ENCODE peak calls at places on chromosomes 3 and 15, in ten cellular contexts. R, E, B, F, T, Z, N, H, I and V are unnamed samples.
A peak's percentile ranks its signal among the peaks of the same experiment; 100 is the strongest.

GRCh38 chr3:23051240-23052140 is 151.6 kb upstream of the UBE2E2 start:
- DNase-seq in R (no peak), E (no peak), B (no peak), F (no peak), T (no peak), Z (no peak), N (no peak), H (no peak), I (no peak), V (no peak)

GRCh38 chr3:116474356-116475200 is 29.3 kb upstream of the LSAMP start:
- DNase-seq in R (no peak), E (no peak), B (no peak), F (no peak), T (no peak), Z (no peak), N (peak; percentile 0), H (no peak), I (no peak), V (peak; percentile 30)

GRCh38 chr15:53976844-53977392 is 1.3 kb upstream of the UNC13C start:
- DNase-seq in R (peak; percentile 60), E (no peak), B (peak; percentile 62), F (no peak), T (no peak), Z (peak; percentile 52), N (peak; percentile 27), H (no peak), I (no peak), V (no peak)

GRCh38 chr15:88610756-88611231 is 10.3 kb upstream of the AEN start:
- DNase-seq in R (no peak), E (no peak), B (no peak), F (no peak), T (no peak), Z (no peak), N (peak; percentile 74), H (no peak), I (no peak), V (no peak)

GRCh38 chr3:47476644-47477199 is 981 bp upstream of the SCAP start:
- DNase-seq in R (no peak), E (no peak), B (no peak), F (peak; percentile 20), T (no peak), Z (no peak), N (no peak), H (no peak), I (no peak), V (no peak)

GRCh38 chr3:123733805-123734526 is 149.1 kb upstream of the HACD2 start:
- DNase-seq in R (no peak), E (no peak), B (no peak), F (no peak), T (peak; percentile 72), Z (no peak), N (no peak), H (no peak), I (no peak), V (no peak)

GRCh38 chr15:85649372-85649771 is 145.4 kb downstream of the KLHL25 start:
- DNase-seq in R (peak; percentile 39), E (no peak), B (no peak), F (no peak), T (no peak), Z (no peak), N (no peak), H (no peak), I (peak; percentile 70), V (peak; percentile 89)

GRCh38 chr3:168973897-168974296 is 689.6 kb downstream of the MECOM start:
- DNase-seq in R (no peak), E (no peak), B (no peak), F (no peak), T (no peak), Z (no peak), N (no peak), H (no peak), I (no peak), V (no peak)

GRCh38 chr3:113601240-113601639 is 68.9 kb downstream of the SIDT1 start:
- DNase-seq in R (no peak), E (no peak), B (no peak), F (no peak), T (no peak), Z (no peak), N (no peak), H (no peak), I (no peak), V (no peak)

GRCh38 chr3:78140866-78141658 is 1101.2 kb downstream of the ROBO2 start:
- DNase-seq in R (no peak), E (no peak), B (no peak), F (no peak), T (no peak), Z (no peak), N (no peak), H (no peak), I (peak; percentile 61), V (peak; percentile 54)

GRCh38 chr3:156433910-156434309 is 121.0 kb downstream of the SSR3 start:
- DNase-seq in R (no peak), E (no peak), B (no peak), F (no peak), T (no peak), Z (no peak), N (no peak), H (no peak), I (no peak), V (peak; percentile 27)

GRCh38 chr3:535566-536416 is 339.2 kb downstream of the CHL1 start:
- DNase-seq in R (peak; percentile 39), E (no peak), B (peak; percentile 73), F (peak; percentile 48), T (no peak), Z (no peak), N (no peak), H (no peak), I (no peak), V (peak; percentile 45)

GRCh38 chr3:190892328-190893011 is 30.0 kb upstream of the GMNC start:
- DNase-seq in R (no peak), E (no peak), B (no peak), F (no peak), T (no peak), Z (no peak), N (no peak), H (no peak), I (no peak), V (no peak)

GRCh38 chr3:138949445-138950005 is 2.5 kb downstream of the FOXL2NB start:
- DNase-seq in R (no peak), E (no peak), B (no peak), F (no peak), T (no peak), Z (no peak), N (no peak), H (no peak), I (no peak), V (no peak)

GRCh38 chr15:100918034-100918689 is 995 bp upstream of the LRRK1 start:
- DNase-seq in R (peak; percentile 89), E (peak; percentile 24), B (peak; percentile 89), F (peak; percentile 83), T (peak; percentile 90), Z (peak; percentile 76), N (peak; percentile 59), H (peak; percentile 95), I (peak; percentile 78), V (peak; percentile 76)
- H3K27me3 ChIP-seq in R (peaks cover 43% of the 10 kb centered on the region), E (peaks cover 14% of the 10 kb centered on the region), B (peaks cover 1% of the 10 kb centered on the region), F (no peaks in the 10 kb centered on the region), T (no peaks in the 10 kb centered on the region), Z (no peaks in the 10 kb centered on the region), N (peaks cover 53% of the 10 kb centered on the region), H (no peaks in the 10 kb centered on the region), I (no peaks in the 10 kb centered on the region), V (peaks cover 69% of the 10 kb centered on the region)

GRCh38 chr15:57280464-57280863 is 95.8 kb upstream of the CGNL1 start:
- DNase-seq in R (no peak), E (no peak), B (no peak), F (no peak), T (no peak), Z (no peak), N (no peak), H (no peak), I (no peak), V (no peak)
- H3K36me3 ChIP-seq in R (no peaks in the 10 kb centered on the region), E (peaks cover under 1% of the 10 kb centered on the region), B (peaks cover 76% of the 10 kb centered on the region), F (peaks cover 2% of the 10 kb centered on the region), T (peaks cover 38% of the 10 kb centered on the region), Z (no peaks in the 10 kb centered on the region), N (peaks cover 99% of the 10 kb centered on the region), H (peaks cover 9% of the 10 kb centered on the region), I (peaks cover 9% of the 10 kb centered on the region), V (peaks cover 7% of the 10 kb centered on the region)

GRCh38 chr3:56990295-56991015 is 70.0 kb upstream of the SPATA12 start:
- DNase-seq in R (peak; percentile 42), E (no peak), B (no peak), F (no peak), T (no peak), Z (no peak), N (no peak), H (no peak), I (no peak), V (no peak)
- H3K27me3 ChIP-seq in R (no peaks in the 10 kb centered on the region), E (no peaks in the 10 kb centered on the region), B (no peaks in the 10 kb centered on the region), F (no peaks in the 10 kb centered on the region), T (no peaks in the 10 kb centered on the region), Z (no peaks in the 10 kb centered on the region), N (peaks cover 3% of the 10 kb centered on the region), H (no peaks in the 10 kb centered on the region), I (no peaks in the 10 kb centered on the region), V (peaks cover 20% of the 10 kb centered on the region)

GRCh38 chr15:81027200-81027599 is 26.5 kb downstream of the TLNRD1 start:
- DNase-seq in R (no peak), E (no peak), B (no peak), F (no peak), T (no peak), Z (no peak), N (no peak), H (no peak), I (no peak), V (no peak)
- H3K36me3 ChIP-seq in R (no peaks in the 10 kb centered on the region), E (no peaks in the 10 kb centered on the region), B (no peaks in the 10 kb centered on the region), F (no peaks in the 10 kb centered on the region), T (no peaks in the 10 kb centered on the region), Z (no peaks in the 10 kb centered on the region), N (no peaks in the 10 kb centered on the region), H (no peaks in the 10 kb centered on the region), I (no peaks in the 10 kb centered on the region), V (no peaks in the 10 kb centered on the region)